ENCODE peak calls at places on chromosomes 3 and 15, in four cellular contexts. M is GM12878, F is HL-60, I is K562. W is an unnamed sample.

GRCh38 chr3:192816274-192816853 is 89.0 kb upstream of the FGF12 start:
- DNase-seq in M (no peak), F (no peak), I (peak), W (no peak)

GRCh38 chr3:105686324-105686897 is 182.4 kb downstream of the CBLB start:
- DNase-seq in M (no peak), F (no peak), I (peak), W (peak)

GRCh38 chr15:26628879-26629529 is 143.9 kb downstream of the GABRB3 start:
- DNase-seq in M (no peak), F (no peak), I (peak), W (no peak)

GRCh38 chr15:78000089-78000926 is 77.2 kb downstream of the TBC1D2B start:
- DNase-seq in M (no peak), F (peak), I (peak), W (peak)

GRCh38 chr3:12994357-12994606 is 78.9 kb downstream of the IQSEC1 start:
- DNase-seq in M (no peak), F (no peak), I (peak), W (peak)

GRCh38 chr3:55362206-55362960 is 124.7 kb downstream of the WNT5A start:
- DNase-seq in M (no peak), F (no peak), I (no peak), W (no peak)

GRCh38 chr3:111032677-111033076 is 38.9 kb upstream of the NECTIN3 start:
- DNase-seq in M (no peak), F (no peak), I (no peak), W (no peak)

GRCh38 chr3:126927405-126927750 is 55.5 kb upstream of the PLXNA1 start:
- DNase-seq in M (no peak), F (no peak), I (no peak), W (no peak)

GRCh38 chr3:13843351-13843750 is 36.5 kb downstream of the WNT7A start:
- DNase-seq in M (no peak), F (no peak), I (no peak), W (no peak)

GRCh38 chr15:43517354-43518072 is at the start of gene MAP1A:
- DNase-seq in M (no peak), F (no peak), I (peak), W (no peak)

GRCh38 chr3:72047472-72047871 is 262.5 kb upstream of the PROK2 start:
- DNase-seq in M (no peak), F (no peak), I (no peak), W (no peak)

GRCh38 chr3:70853161-70853560 is 540.7 kb upstream of the MDFIC2 start:
- DNase-seq in M (no peak), F (no peak), I (no peak), W (no peak)

GRCh38 chr15:50463423-50464358 is 39.5 kb downstream of the USP8 start:
- DNase-seq in M (no peak), F (no peak), I (no peak), W (no peak)

GRCh38 chr15:68252925-68253534 is 23.5 kb upstream of the CLN6 start:
- DNase-seq in M (peak), F (peak), I (peak), W (peak)

GRCh38 chr3:8853081-8853480 is 83.7 kb upstream of the OXTR start:
- DNase-seq in M (no peak), F (no peak), I (no peak), W (no peak)
- TF ChIP-seq SPI1 in M (no peak), F (no peak), I (no peak), W (no peak)

GRCh38 chr15:71634820-71635219 is 175.5 kb upstream of the NR2E3 start:
- DNase-seq in M (no peak), F (no peak), I (no peak), W (no peak)
- TF ChIP-seq SPI1 in M (no peak), F (no peak), I (no peak), W (no peak)

DNA sequence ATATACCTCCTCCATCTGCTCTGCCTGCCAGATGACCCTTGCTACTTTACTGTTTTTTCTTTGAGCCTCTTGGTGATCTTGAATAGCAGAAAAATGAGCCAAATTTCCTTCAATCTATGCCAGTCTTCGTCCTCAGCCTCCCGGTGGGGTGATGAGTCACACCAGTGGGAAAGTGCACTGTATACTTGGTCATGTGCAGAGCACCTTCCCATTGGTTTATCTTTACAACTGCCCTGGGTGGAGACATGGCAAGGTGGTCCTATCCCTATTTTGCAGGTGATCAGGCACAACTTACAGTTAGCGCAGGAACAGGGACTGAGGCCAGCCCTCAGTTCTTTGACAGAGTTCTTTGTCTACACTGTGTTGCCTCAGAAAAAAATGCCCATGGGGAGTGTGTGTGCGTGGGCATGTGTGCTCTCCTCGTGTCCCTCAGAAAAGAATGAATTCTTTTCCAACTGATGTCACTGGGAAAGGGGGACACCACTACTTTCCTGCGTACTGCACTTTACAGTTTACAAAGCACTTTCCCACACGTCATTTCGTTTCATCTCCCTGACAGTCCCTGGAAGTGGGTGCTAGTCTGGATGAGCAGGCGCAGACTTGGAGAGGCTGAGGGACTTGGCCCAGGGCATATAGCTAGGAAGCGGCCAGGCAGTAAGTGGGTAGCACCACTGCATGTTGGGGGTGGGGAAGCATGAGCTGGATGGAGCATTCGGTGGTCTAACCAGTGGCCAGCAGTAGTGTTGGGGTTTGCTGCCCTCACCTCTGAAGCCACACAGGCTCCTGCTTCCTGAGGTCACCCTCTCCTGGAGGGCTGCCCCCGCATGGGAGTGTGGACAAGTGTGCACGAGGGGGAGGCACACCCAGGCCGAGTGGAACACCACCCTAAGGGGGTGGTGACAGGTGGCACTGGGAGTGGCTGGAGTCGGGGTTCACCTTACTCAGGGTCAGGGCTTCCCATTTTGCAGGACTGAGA is 24.1 kb downstream of the SMAD3 start:
- DNase-seq in M (no peak), F (no peak), I (peak), W (no peak)
- TF ChIP-seq SPI1 in M (no peak), F (no peak), I (no peak), W (no peak)

GRCh38 chr15:75352186-75352585 is 5.3 kb downstream of the NEIL1 start:
- DNase-seq in M (no peak), F (no peak), I (no peak), W (no peak)

GRCh38 chr15:75350601-75351331 is 3.9 kb downstream of the NEIL1 start:
- DNase-seq in M (no peak), F (no peak), I (no peak), W (no peak)

GRCh38 chr15:75348034-75348562 is 1.3 kb downstream of the NEIL1 start:
- DNase-seq in M (no peak), F (no peak), I (no peak), W (no peak)

GRCh38 chr15:75348563-75349350 is 1.9 kb downstream of the NEIL1 start:
- DNase-seq in M (no peak), F (no peak), I (no peak), W (no peak)

DNA sequence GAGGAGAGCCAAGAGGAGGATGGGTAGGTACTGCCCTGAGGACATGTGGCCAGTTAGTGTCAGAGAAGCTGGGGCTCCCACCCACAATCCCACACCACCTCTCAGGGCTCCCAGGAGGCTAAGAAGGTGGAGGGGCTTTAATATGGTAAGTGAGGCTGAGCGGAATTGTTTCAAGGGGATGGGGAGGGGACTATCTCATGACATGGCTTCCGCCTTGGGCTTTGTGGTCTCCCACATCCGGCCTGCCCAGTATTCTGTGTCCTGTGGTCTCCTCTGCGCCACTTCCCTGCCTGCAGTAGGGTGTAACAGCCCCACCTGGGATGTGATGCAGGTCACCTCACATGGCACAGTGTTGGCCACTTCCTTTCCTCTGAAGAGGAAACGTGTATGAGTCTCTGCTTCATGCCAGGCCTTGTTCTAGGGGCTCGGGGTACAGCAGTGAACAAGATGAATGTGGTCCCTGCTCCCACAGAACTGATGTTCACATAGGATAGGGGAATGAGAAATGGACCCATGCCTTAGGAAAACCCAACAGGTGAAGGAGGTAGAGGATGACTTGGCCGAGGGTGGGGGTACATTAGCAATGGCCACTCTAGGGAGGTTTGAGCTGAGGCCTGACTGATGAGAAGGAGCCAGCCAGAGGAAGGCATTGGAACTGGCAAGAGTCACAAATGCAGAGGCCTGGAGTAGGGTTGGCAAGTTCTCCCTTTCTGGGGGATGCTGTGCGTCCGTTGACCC is 3.2 kb downstream of the NEIL1 start:
- DNase-seq in M (peak), F (peak), I (no peak), W (peak)
- TF ChIP-seq SPI1 in M (peak), F (peak), I (no peak), W (peak)

GRCh38 chr3:101149707-101150106 is 156.5 kb upstream of the ABI3BP start:
- DNase-seq in M (no peak), F (no peak), I (no peak), W (no peak)
- TF ChIP-seq SPI1 in M (no peak), F (no peak), I (no peak), W (no peak)

GRCh38 chr3:107690522-107691138 is 167.9 kb downstream of the BBX start:
- DNase-seq in M (no peak), F (peak), I (peak), W (no peak)
- TF ChIP-seq SPI1 in M (no peak), F (no peak), I (no peak), W (no peak)

GRCh38 chr3:78091478-78092119 is 1051.7 kb downstream of the ROBO2 start:
- DNase-seq in M (no peak), F (no peak), I (no peak), W (no peak)

DNA sequence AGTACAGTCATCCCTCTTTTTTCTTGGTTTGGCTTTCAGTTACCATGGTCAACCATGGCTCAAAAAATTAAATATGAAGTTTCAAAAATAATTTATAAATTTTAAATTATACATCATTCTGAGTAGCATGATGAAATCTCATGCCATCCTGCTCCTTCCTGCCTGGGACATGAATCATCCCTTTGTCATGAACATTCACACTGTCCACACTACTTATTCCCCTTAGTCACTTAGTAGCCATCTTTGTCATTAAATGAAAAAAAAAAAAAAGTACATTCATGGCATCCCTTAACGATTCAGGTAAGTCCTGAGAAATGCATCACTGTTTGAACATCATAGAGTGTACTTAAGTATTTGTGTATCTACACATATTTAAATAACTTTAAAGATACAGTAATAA is 1046.3 kb downstream of the ROBO2 start:
- DNase-seq in M (no peak), F (no peak), I (no peak), W (no peak)
- TF ChIP-seq SPI1 in M (no peak), F (no peak), I (no peak), W (no peak)

GRCh38 chr3:36542186-36542585 is 161.9 kb downstream of the STAC start:
- DNase-seq in M (no peak), F (no peak), I (no peak), W (no peak)

GRCh38 chr3:36538405-36538804 is 158.1 kb downstream of the STAC start:
- DNase-seq in M (no peak), F (no peak), I (no peak), W (no peak)

GRCh38 chr3:36543276-36543997 is 163.1 kb downstream of the STAC start:
- DNase-seq in M (no peak), F (no peak), I (no peak), W (no peak)

GRCh38 chr3:36546196-36546595 is 165.9 kb downstream of the STAC start:
- DNase-seq in M (no peak), F (no peak), I (no peak), W (no peak)

GRCh38 chr3:36540898-36541518 is 160.7 kb downstream of the STAC start:
- DNase-seq in M (no peak), F (no peak), I (peak), W (no peak)
- TF ChIP-seq SPI1 in M (no peak), F (no peak), I (no peak), W (no peak)

GRCh38 chr3:46979958-46980497 is 562 bp downstream of the NBEAL2 start:
- DNase-seq in M (no peak), F (no peak), I (peak), W (no peak)
- TF ChIP-seq SPI1 in M (no peak), F (no peak), I (no peak), W (no peak)

GRCh38 chr3:77084511-77084910 is 44.6 kb downstream of the ROBO2 start:
- DNase-seq in M (no peak), F (no peak), I (no peak), W (no peak)

GRCh38 chr3:77078279-77078678 is 38.4 kb downstream of the ROBO2 start:
- DNase-seq in M (no peak), F (no peak), I (no peak), W (no peak)

GRCh38 chr3:77079988-77080585 is 40.2 kb downstream of the ROBO2 start:
- DNase-seq in M (no peak), F (no peak), I (no peak), W (no peak)

GRCh38 chr3:77086408-77086807 is 46.5 kb downstream of the ROBO2 start:
- DNase-seq in M (no peak), F (no peak), I (no peak), W (no peak)

GRCh38 chr3:77081240-77081661 is 41.4 kb downstream of the ROBO2 start:
- DNase-seq in M (no peak), F (no peak), I (no peak), W (no peak)
- TF ChIP-seq SPI1 in M (no peak), F (no peak), I (no peak), W (no peak)